ENCODE peak calls at places on chromosomes 2 and 18, in six cellular contexts. One of them, this sample, is unnamed.

GRCh38 chr2:73112026-73112912 is 479 bp downstream of the RAB11FIP5 start:
- DNase-seq in sigmoid colon: peak; percentile 68
- DNase-seq in stomach: peak; percentile 38
- DNase-seq in uterus: no peak
- DNase-seq in colonic mucosa: peak; percentile 29
- DNase-seq in H1: peak; percentile 75
- DNase-seq in this sample: no peak

GRCh38 chr18:79868811-79869541 is 71.2 kb downstream of the KCNG2 start:
- DNase-seq in sigmoid colon: no peak
- DNase-seq in stomach: no peak
- DNase-seq in uterus: no peak
- DNase-seq in colonic mucosa: no peak
- DNase-seq in H1: no peak
- DNase-seq in this sample: no peak

GRCh38 chr2:175167076-175167791 is 769 bp downstream of the ATF2 start:
- DNase-seq in sigmoid colon: no peak
- DNase-seq in stomach: no peak
- DNase-seq in uterus: peak; percentile 28
- DNase-seq in colonic mucosa: peak; percentile 61
- DNase-seq in H1: peak; percentile 59
- DNase-seq in this sample: no peak

GRCh38 chr2:151269798-151270568 is 8.3 kb upstream of the RBM43 start:
- DNase-seq in sigmoid colon: no peak
- DNase-seq in stomach: no peak
- DNase-seq in uterus: no peak
- DNase-seq in colonic mucosa: no peak
- DNase-seq in H1: no peak
- DNase-seq in this sample: no peak

GRCh38 chr2:64857581-64858471 is 131.4 kb upstream of the SLC1A4 start:
- DNase-seq in sigmoid colon: peak; percentile 80
- DNase-seq in stomach: no peak
- DNase-seq in uterus: peak; percentile 72
- DNase-seq in colonic mucosa: peak; percentile 44
- DNase-seq in H1: no peak
- DNase-seq in this sample: peak; percentile 79

GRCh38 chr2:101991731-101992145 is at the start of gene IL1R2:
- DNase-seq in sigmoid colon: no peak
- DNase-seq in stomach: peak; percentile 49
- DNase-seq in uterus: no peak
- DNase-seq in colonic mucosa: peak; percentile 85
- DNase-seq in H1: no peak
- DNase-seq in this sample: no peak

GRCh38 chr18:40365526-40365925 is 1589.5 kb upstream of the PIK3C3 start:
- DNase-seq in sigmoid colon: no peak
- DNase-seq in stomach: no peak
- DNase-seq in uterus: no peak
- DNase-seq in colonic mucosa: no peak
- DNase-seq in H1: no peak
- DNase-seq in this sample: no peak

GRCh38 chr18:58605027-58606020 is 23.6 kb downstream of the ALPK2 start:
- DNase-seq in sigmoid colon: no peak
- DNase-seq in stomach: no peak
- DNase-seq in uterus: no peak
- DNase-seq in colonic mucosa: no peak
- DNase-seq in H1: no peak
- DNase-seq in this sample: peak; percentile 73

GRCh38 chr18:35408843-35409261 is 31.7 kb upstream of the ZNF396 start:
- DNase-seq in sigmoid colon: no peak
- DNase-seq in stomach: peak; percentile 51
- DNase-seq in uterus: no peak
- DNase-seq in colonic mucosa: peak; percentile 87
- DNase-seq in H1: no peak
- DNase-seq in this sample: no peak

GRCh38 chr18:33115476-33115875 is 325.0 kb downstream of the CCDC178 start:
- DNase-seq in sigmoid colon: no peak
- DNase-seq in stomach: no peak
- DNase-seq in uterus: no peak
- DNase-seq in colonic mucosa: no peak
- DNase-seq in H1: no peak
- DNase-seq in this sample: no peak

GRCh38 chr2:200399046-200399445 is 92.6 kb downstream of the SPATS2L start:
- DNase-seq in sigmoid colon: no peak
- DNase-seq in stomach: no peak
- DNase-seq in uterus: no peak
- DNase-seq in colonic mucosa: no peak
- DNase-seq in H1: no peak
- DNase-seq in this sample: no peak

GRCh38 chr2:144583741-144584453 is 64.0 kb upstream of the ZEB2 start:
- DNase-seq in sigmoid colon: no peak
- DNase-seq in stomach: no peak
- DNase-seq in uterus: no peak
- DNase-seq in colonic mucosa: no peak
- DNase-seq in H1: no peak
- DNase-seq in this sample: peak; percentile 61

GRCh38 chr2:219916261-219916660 is 288.8 kb downstream of the SLC4A3 start:
- DNase-seq in sigmoid colon: no peak
- DNase-seq in stomach: no peak
- DNase-seq in uterus: no peak
- DNase-seq in colonic mucosa: no peak
- DNase-seq in H1: no peak
- DNase-seq in this sample: no peak

GRCh38 chr18:3297025-3297984 is 35.4 kb downstream of the MYL12B start:
- DNase-seq in sigmoid colon: peak; percentile 88
- DNase-seq in stomach: peak; percentile 94
- DNase-seq in uterus: peak; percentile 73
- DNase-seq in colonic mucosa: peak; percentile 97
- DNase-seq in H1: peak; percentile 96
- DNase-seq in this sample: peak; percentile 74

GRCh38 chr2:99550368-99550767 is 60.6 kb upstream of the REV1 start:
- DNase-seq in sigmoid colon: no peak
- DNase-seq in stomach: no peak
- DNase-seq in uterus: no peak
- DNase-seq in colonic mucosa: no peak
- DNase-seq in H1: no peak
- DNase-seq in this sample: no peak

GRCh38 chr2:32051836-32052439 is 11.4 kb upstream of the SPAST start:
- DNase-seq in sigmoid colon: no peak
- DNase-seq in stomach: no peak
- DNase-seq in uterus: no peak
- DNase-seq in colonic mucosa: no peak
- DNase-seq in H1: no peak
- DNase-seq in this sample: no peak

GRCh38 chr2:105919826-105920225 is 175.1 kb downstream of the NCK2 start:
- DNase-seq in sigmoid colon: no peak
- DNase-seq in stomach: no peak
- DNase-seq in uterus: no peak
- DNase-seq in colonic mucosa: peak; percentile 45
- DNase-seq in H1: peak; percentile 84
- DNase-seq in this sample: no peak

DNA sequence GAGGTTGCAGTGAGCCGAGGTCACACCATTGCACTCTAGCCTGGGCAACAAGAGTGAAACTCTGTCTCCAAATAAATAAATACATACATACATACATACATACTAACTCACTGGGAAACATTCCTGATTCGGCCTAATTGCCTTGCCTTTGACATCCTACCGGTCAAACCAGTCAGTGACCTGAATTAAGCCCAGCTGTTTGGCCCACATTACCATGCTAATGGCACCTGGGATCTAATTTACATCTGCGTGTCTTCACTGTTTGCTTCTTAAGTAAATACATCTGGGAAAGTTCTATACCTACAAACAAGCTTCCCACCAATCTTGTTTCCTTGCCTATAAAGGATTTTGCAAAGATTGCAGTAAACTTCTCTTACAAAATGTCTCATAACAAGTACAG is 230.2 kb upstream of the ZC3H15 start:
- DNase-seq in sigmoid colon: no peak
- DNase-seq in stomach: no peak
- DNase-seq in uterus: no peak
- DNase-seq in colonic mucosa: no peak
- DNase-seq in H1: peak; percentile 48
- DNase-seq in this sample: no peak
- TF ChIP-seq CTCF in sigmoid colon: no peak
- TF ChIP-seq CTCF in stomach: no peak
- TF ChIP-seq CTCF in uterus: no peak
- TF ChIP-seq CTCF in colonic mucosa: no peak
- TF ChIP-seq CTCF in H1: no peak
- TF ChIP-seq CTCF in this sample: no peak

DNA sequence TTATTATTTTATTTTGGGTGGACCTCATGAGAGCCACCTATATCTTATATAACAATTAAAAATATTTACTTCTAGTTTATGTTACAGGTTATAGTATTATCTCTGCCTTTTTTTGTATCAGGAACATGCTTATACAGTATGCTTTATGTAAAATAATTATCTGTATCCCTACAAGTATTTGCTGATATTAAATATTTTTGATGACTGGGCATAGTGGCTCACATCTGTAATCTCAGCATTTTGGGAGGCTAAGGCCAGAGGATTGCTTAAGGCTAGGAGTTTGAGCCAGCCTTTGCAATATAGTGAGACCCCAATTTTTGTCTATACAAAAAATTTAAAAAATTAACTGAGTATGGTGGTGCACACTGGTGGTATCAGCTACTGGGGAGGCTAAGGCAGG is 39.6 kb downstream of the MOB4 start:
- DNase-seq in sigmoid colon: no peak
- DNase-seq in stomach: no peak
- DNase-seq in uterus: no peak
- DNase-seq in colonic mucosa: no peak
- DNase-seq in H1: no peak
- DNase-seq in this sample: no peak
- H3K4me3 ChIP-seq in sigmoid colon: no peak overlapping the region
- H3K4me3 ChIP-seq in stomach: no peak overlapping the region
- H3K4me3 ChIP-seq in uterus: no peak overlapping the region
- H3K4me3 ChIP-seq in colonic mucosa: no peak overlapping the region
- H3K4me3 ChIP-seq in H1: no peak overlapping the region
- H3K4me3 ChIP-seq in this sample: no peak overlapping the region

DNA sequence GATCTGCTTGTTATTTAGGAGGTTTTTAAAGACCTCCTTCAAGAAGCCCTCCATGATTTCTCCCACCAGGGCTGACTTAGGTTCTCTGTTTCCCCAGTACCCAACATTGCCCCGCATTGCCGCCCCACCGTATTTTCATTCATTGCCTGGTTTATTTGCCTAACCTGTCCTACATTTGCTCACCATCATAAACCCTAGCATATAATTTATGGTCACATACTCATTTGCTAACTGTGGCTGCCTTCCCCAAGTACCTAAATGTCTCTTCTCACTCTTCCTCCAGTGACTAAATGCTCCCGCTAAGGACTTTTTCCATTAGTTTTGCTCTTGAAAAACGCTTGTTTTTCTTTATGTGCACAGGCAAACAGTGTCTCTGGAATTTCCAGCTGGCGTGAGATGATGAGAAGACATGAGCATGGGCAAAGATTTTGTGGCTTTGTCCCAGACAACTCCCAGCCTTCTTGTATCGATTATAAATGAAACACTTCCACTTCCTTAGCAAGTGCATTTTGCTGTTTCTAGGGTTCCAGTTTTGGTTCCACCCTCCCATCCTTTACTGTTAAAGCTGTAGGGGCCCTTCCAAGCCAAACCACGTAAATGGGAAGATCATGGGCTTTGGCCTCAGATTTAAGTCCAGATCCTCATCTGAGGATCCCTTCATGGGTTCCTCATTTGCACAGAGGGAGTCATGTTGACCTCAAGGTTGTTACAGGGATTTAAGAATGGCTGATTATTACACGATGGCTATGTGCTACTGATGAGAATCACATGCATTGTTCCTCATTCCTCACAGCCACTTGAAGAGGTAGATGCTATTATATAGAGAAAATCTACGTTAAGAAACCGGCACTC is 21.0 kb upstream of the ARMC9 start:
- DNase-seq in sigmoid colon: no peak
- DNase-seq in stomach: no peak
- DNase-seq in uterus: no peak
- DNase-seq in colonic mucosa: no peak
- DNase-seq in H1: no peak
- DNase-seq in this sample: no peak
- TF ChIP-seq CTCF in sigmoid colon: no peak
- TF ChIP-seq CTCF in stomach: no peak
- TF ChIP-seq CTCF in uterus: no peak
- TF ChIP-seq CTCF in colonic mucosa: no peak
- TF ChIP-seq CTCF in H1: no peak
- TF ChIP-seq CTCF in this sample: no peak

DNA sequence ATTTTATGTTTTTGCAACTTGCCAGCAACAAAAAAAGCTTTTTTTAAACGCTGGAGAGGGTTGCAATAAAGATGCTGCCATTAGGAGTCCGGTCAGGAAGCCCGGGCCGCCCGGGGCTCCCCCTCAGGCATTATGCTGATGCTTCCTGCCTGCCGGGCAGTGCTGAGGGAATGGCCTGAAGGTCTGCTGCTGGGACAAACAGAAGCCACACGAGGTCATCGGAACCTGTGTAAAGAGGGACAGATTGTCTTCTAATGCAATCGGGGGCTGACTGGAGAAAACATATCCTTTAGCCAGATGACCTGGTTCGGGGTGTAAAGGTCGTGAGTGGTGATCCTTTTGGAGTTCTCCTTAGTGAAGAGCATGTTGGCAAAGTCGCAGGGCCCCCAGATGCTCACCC is 2.3 kb downstream of the IMPA2 start:
- DNase-seq in sigmoid colon: peak; percentile 60
- DNase-seq in stomach: no peak
- DNase-seq in uterus: no peak
- DNase-seq in colonic mucosa: no peak
- DNase-seq in H1: no peak
- DNase-seq in this sample: no peak
- H3K4me3 ChIP-seq in sigmoid colon: no peak overlapping the region
- H3K4me3 ChIP-seq in stomach: peak overlapping the region; percentile 78
- H3K4me3 ChIP-seq in uterus: no peak overlapping the region
- H3K4me3 ChIP-seq in colonic mucosa: no peak overlapping the region
- H3K4me3 ChIP-seq in H1: peak overlapping the region; percentile 80
- H3K4me3 ChIP-seq in this sample: no peak overlapping the region

DNA sequence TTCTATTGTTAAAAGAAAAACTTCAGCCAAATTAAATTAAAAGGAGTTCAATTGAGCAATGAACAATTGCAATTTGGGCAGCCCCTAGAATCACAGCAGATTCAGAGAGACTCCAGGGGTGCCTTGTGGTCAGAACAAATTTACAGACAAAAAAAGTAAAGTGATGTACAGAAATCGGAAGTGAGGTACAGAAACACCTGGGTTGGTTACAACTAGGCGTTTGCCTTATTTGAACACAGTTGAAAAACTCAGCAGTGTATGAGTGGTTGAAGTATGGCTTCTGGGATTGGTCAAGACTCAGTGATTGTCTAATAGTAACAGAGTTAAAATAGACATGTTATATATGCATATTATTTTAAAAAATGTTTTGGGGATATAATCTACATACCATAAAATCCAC is 98.5 kb upstream of the ZSWIM2 start:
- DNase-seq in sigmoid colon: no peak
- DNase-seq in stomach: no peak
- DNase-seq in uterus: no peak
- DNase-seq in colonic mucosa: no peak
- DNase-seq in H1: no peak
- DNase-seq in this sample: no peak
- TF ChIP-seq CTCF in sigmoid colon: no peak
- TF ChIP-seq CTCF in stomach: no peak
- TF ChIP-seq CTCF in uterus: no peak
- TF ChIP-seq CTCF in colonic mucosa: no peak
- TF ChIP-seq CTCF in H1: no peak
- TF ChIP-seq CTCF in this sample: no peak

This sample was measured in astrocyte of the cerebellum.